ENCODE peak calls at places on chromosomes 12 and 14, in four cellular contexts. T, X, P and D are unnamed samples.

GRCh38 chr14:79186523-79186922 is 1016.4 kb downstream of the NRXN3 start:
- DNase-seq in P (no peak), X (no peak), T (no peak), D (no peak)

GRCh38 chr14:34111933-34112332 is 161.1 kb upstream of the EGLN3 start:
- DNase-seq in T (no peak), P (no peak), X (no peak), D (no peak)

GRCh38 chr14:88196925-88197324 is 126.1 kb downstream of the KCNK10 start:
- DNase-seq in T (no peak), X (no peak), P (no peak), D (no peak)

GRCh38 chr14:65198346-65198745 is 96.0 kb upstream of the MAX start:
- DNase-seq in T (no peak), P (no peak), X (no peak), D (no peak)

GRCh38 chr12:21607701-21608100 is 3.1 kb upstream of the GYS2 start:
- DNase-seq in P (no peak), T (no peak), X (no peak), D (no peak)

GRCh38 chr14:83867871-83868270 is 1662.1 kb upstream of the FLRT2 start:
- DNase-seq in X (no peak), P (no peak), T (no peak), D (no peak)

GRCh38 chr14:75310295-75311059 is 31.8 kb downstream of the FOS start:
- DNase-seq in P (no peak), X (no peak), T (no peak), D (no peak)

GRCh38 chr12:116717466-116718457 is 20.1 kb downstream of the SPRING1 start:
- DNase-seq in P (no peak), T (no peak), X (no peak), D (no peak)

GRCh38 chr12:37545759-37546158 is 770.8 kb upstream of the ALG10B start:
- DNase-seq in X (no peak), P (no peak), T (no peak), D (no peak)

GRCh38 chr12:19196959-19197630 is 67.6 kb downstream of the PLEKHA5 start:
- DNase-seq in P (no peak), T (no peak), X (no peak), D (no peak)

GRCh38 chr12:31897791-31898503 is 61.3 kb upstream of the RESF1 start:
- DNase-seq in X (peak), T (no peak), P (no peak), D (no peak)

GRCh38 chr14:106681161-106681955 is 1155.0 kb downstream of the TMEM121 start:
- DNase-seq in T (no peak), X (no peak), P (no peak), D (no peak)

GRCh38 chr14:106506901-106507305 is 980.5 kb downstream of the TMEM121 start:
- DNase-seq in P (no peak), X (no peak), T (no peak), D (no peak)

GRCh38 chr12:26080911-26081310 is 43.9 kb downstream of the BHLHE41 start:
- DNase-seq in X (no peak), T (no peak), P (no peak), D (peak)

GRCh38 chr14:72603639-72604038 is 290.3 kb downstream of the DPF3 start:
- DNase-seq in X (no peak), T (no peak), P (no peak), D (no peak)

GRCh38 chr12:52063986-52064649 is 5.7 kb upstream of the ATG101 start:
- DNase-seq in X (no peak), T (no peak), P (no peak), D (no peak)

GRCh38 chr12:118537481-118537917 is 161.1 kb downstream of the SUDS3 start:
- DNase-seq in X (no peak), T (no peak), P (no peak), D (no peak)

GRCh38 chr12:39723831-39724230 is 104.2 kb upstream of the ABCD2 start:
- DNase-seq in X (no peak), T (no peak), P (no peak), D (no peak)

GRCh38 chr14:31229638-31230229 is 22.1 kb upstream of the HECTD1 start:
- DNase-seq in X (peak), P (no peak), T (no peak), D (peak)

DNA sequence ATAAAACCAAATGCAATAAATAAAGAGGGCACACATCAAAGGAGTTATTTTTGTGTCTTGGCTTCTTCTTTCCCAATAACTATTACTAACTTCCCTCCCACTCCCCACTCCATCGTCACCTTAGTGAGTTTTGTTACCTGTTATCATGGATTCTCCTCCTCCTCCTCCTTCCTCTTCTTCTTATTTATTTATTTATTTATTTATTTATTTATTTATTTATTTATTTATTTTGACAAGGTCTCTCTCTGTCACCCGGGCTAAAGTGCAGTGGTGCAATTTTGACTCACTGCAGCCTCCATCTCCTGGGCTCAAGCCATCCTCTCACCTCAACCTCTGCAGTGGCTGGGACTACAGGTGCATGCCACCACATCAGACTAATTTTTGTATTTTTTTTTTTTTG is 26.4 kb downstream of the WIF1 start:
- DNase-seq in P (no peak), T (no peak), X (no peak), D (no peak)
- TF ChIP-seq SPI1 in P (no peak), T (no peak), X (no peak), D (no peak)

DNA sequence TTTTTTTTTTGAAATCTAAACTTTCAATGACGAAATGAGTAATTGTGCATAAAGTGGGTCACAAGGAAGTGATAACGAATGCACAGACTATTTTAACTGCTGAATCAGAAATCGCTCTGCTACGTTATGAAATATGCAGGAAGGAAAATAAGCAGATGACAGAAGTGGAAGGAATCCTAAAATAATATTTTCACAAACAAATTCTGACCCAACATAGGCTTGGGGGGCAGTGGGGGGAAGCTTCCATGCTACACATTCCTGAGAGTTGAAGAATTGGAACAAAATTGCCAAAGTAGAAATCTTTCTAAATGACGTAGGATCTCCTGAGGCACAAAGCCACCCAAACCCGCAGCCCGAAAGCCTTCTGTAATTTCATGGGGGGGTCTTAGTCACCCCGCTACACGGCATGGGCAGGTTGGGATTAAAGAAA is 89.7 kb downstream of the ARF6 start:
- DNase-seq in T (no peak), X (no peak), P (no peak), D (no peak)
- TF ChIP-seq POLR2AphosphoS5 in T (no peak), X (no peak), P (no peak), D (no peak)

GRCh38 chr12:92561543-92561899 is 141.3 kb upstream of the PLEKHG7 start:
- DNase-seq in X (no peak), T (no peak), P (no peak), D (no peak)
- TF ChIP-seq SPI1 in X (no peak), T (no peak), P (no peak), D (no peak)

GRCh38 chr12:120970310-120970709 is 8.0 kb upstream of the HNF1A start:
- DNase-seq in T (no peak), X (no peak), P (no peak), D (no peak)
- TF ChIP-seq POLR2AphosphoS5 in T (no peak), X (no peak), P (no peak), D (no peak)

GRCh38 chr14:22668417-22668816 is 24.3 kb upstream of the OR6J1 start:
- DNase-seq in X (no peak), T (no peak), P (no peak), D (no peak)

GRCh38 chr14:22660654-22661053 is 16.5 kb upstream of the OR6J1 start:
- DNase-seq in P (no peak), X (no peak), T (no peak), D (no peak)

GRCh38 chr14:22666203-22666893 is 22.2 kb upstream of the OR6J1 start:
- DNase-seq in P (no peak), T (no peak), X (no peak), D (no peak)

GRCh38 chr14:22667881-22668280 is 23.7 kb upstream of the OR6J1 start:
- DNase-seq in T (no peak), X (no peak), P (no peak), D (no peak)

DNA sequence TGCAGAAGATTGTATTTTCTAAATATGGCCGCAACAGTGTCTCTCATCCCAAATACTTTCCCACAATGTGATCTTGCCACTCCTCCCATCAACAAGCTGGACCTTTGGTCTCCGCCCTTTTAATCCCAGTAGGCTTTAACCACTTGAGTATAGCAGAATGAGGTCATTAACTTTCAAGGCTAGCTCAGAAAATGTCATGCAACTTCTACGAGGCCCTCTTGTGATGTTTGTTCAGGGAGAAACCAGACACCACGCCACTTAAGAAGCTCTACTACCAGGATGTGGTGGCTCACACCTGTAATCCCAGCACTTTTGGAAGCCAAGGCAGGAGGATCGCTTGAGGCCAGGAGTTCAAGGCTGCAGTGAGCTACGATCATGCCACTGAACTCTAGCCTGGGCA is 20.1 kb upstream of the OR6J1 start:
- DNase-seq in X (no peak), T (no peak), P (no peak), D (no peak)
- TF ChIP-seq SPI1 in X (no peak), T (no peak), P (no peak), D (no peak)

DNA sequence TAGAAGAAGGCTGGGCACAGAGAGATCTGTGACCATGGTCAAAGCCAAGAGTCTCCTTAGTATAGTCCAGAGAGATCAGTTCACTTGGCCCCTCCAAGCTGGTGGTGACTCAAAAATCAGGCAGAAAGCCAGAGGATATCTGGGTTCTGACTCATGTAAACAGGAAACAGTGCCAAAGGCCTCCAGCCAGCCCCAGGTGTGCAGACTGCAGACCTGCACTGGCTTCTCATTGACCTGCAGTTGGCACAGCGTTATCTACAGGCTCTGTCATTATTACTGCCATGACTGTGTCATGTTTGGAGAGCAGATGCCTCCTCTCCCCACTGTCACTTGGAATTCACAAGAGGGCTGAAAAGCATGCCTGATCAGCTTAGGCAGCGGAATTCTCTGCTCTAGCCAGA is 295.7 kb upstream of the PRKD1 start:
- DNase-seq in P (no peak), X (no peak), T (no peak), D (no peak)
- TF ChIP-seq POLR2AphosphoS5 in P (no peak), X (no peak), T (no peak), D (no peak)